ENCODE peak calls at places on chromosomes 12 and 14, in four cellular contexts. R is H1, O is HepG2, W is K562. Y is an unnamed sample.

GRCh38 chr12:93780115-93780641 is 103.0 kb downstream of the CRADD start:
- DNase-seq in W (no peak), R (no peak), O (no peak), Y (no peak)

GRCh38 chr12:118061011-118061875 is at the start of gene WSB2:
- DNase-seq in R (no peak), W (peak; percentile 80), O (no peak), Y (peak; percentile 64)

GRCh38 chr14:104734601-104734990 is 10.6 kb downstream of the ADSS1 start:
- DNase-seq in R (no peak), W (no peak), O (no peak), Y (no peak)

GRCh38 chr14:44759263-44759662 is 202.5 kb downstream of the KLHL28 start:
- DNase-seq in R (no peak), W (no peak), O (no peak), Y (no peak)

GRCh38 chr14:61145903-61146411 is 135.2 kb downstream of the TMEM30B start:
- DNase-seq in O (no peak), W (no peak), R (no peak), Y (no peak)

GRCh38 chr14:64880382-64881121 is 845 bp upstream of the SPTB start:
- DNase-seq in O (no peak), R (no peak), W (peak; percentile 84), Y (peak; percentile 8)

GRCh38 chr14:55846852-55847471 is 267.0 kb downstream of the KTN1 start:
- DNase-seq in R (no peak), W (no peak), O (no peak), Y (no peak)

GRCh38 chr14:75341639-75342038 is 63.0 kb downstream of the FOS start:
- DNase-seq in W (no peak), O (no peak), R (no peak), Y (no peak)

GRCh38 chr14:105151838-105152793 is 16.5 kb downstream of the JAG2 start:
- DNase-seq in R (no peak), W (no peak), O (no peak), Y (no peak)

GRCh38 chr12:10190558-10191388 is 11.9 kb downstream of the TMEM52B start:
- DNase-seq in O (peak; percentile 40), R (no peak), W (peak; percentile 55), Y (peak; percentile 74)

GRCh38 chr12:108446766-108447165 is 68.3 kb upstream of the FICD start:
- DNase-seq in W (no peak), R (no peak), O (no peak), Y (no peak)

GRCh38 chr12:4214912-4215861 is 58.4 kb upstream of the CCND2 start:
- DNase-seq in O (no peak), R (no peak), W (peak; percentile 60), Y (no peak)

GRCh38 chr14:29782041-29782440 is 145.6 kb downstream of the PRKD1 start:
- DNase-seq in W (no peak), R (no peak), O (no peak), Y (no peak)

GRCh38 chr12:72974954-72975555 is 702.9 kb downstream of the TRHDE start:
- DNase-seq in W (no peak), R (no peak), O (no peak), Y (no peak)

GRCh38 chr12:29533815-29534489 is 36.5 kb upstream of the OVCH1 start:
- DNase-seq in R (no peak), O (no peak), W (no peak), Y (no peak)

GRCh38 chr12:107492393-107493134 is 193.0 kb upstream of the PWP1 start:
- DNase-seq in R (no peak), O (peak; percentile 40), W (no peak), Y (no peak)

GRCh38 chr12:46472893-46473633 is 100.5 kb upstream of the SLC38A2 start:
- DNase-seq in W (no peak), O (peak; percentile 60), R (no peak), Y (peak; percentile 94)

GRCh38 chr14:23547924-23548323 is 3.6 kb downstream of the ZFHX2 start:
- DNase-seq in W (no peak), R (no peak), O (no peak), Y (no peak)

GRCh38 chr12:18631339-18631738 is 106.5 kb downstream of the PLCZ1 start:
- DNase-seq in R (no peak), O (no peak), W (no peak), Y (no peak)

GRCh38 chr12:54216580-54217308 is 28.0 kb upstream of the SMUG1 start:
- DNase-seq in O (peak; percentile 79), W (peak; percentile 95), R (no peak), Y (peak; percentile 79)

GRCh38 chr14:104292084-104292970 is 153.9 kb downstream of the KIF26A start:
- DNase-seq in R (no peak), O (no peak), W (no peak), Y (no peak)

GRCh38 chr12:9634177-9634803 is 26.6 kb upstream of the KLRB1 start:
- DNase-seq in W (peak; percentile 69), R (no peak), O (peak; percentile 49), Y (peak; percentile 70)

GRCh38 chr14:83269583-83269982 is 1735.9 kb upstream of the SEL1L start:
- DNase-seq in W (no peak), R (no peak), O (no peak), Y (no peak)

GRCh38 chr14:53942970-53943750 is 13.5 kb downstream of the BMP4 start:
- DNase-seq in W (no peak), O (peak; percentile 91), R (no peak), Y (no peak)

GRCh38 chr12:74889563-74890236 is 319.9 kb downstream of the KCNC2 start:
- DNase-seq in R (no peak), W (no peak), O (no peak), Y (peak; percentile 49)

GRCh38 chr12:46303039-46303666 is 34.3 kb upstream of the SLC38A1 start:
- DNase-seq in O (peak; percentile 27), W (peak; percentile 57), R (no peak), Y (peak; percentile 35)

GRCh38 chr12:60803147-60803546 is 1207.3 kb downstream of the SLC16A7 start:
- DNase-seq in R (no peak), O (no peak), W (no peak), Y (no peak)

GRCh38 chr14:42002139-42002538 is 395.5 kb downstream of the LRFN5 start:
- DNase-seq in R (no peak), W (no peak), O (no peak), Y (no peak)

GRCh38 chr14:79543966-79544365 is 667.3 kb downstream of the DIO2 start:
- DNase-seq in W (no peak), O (no peak), R (peak; percentile 38), Y (peak; percentile 10)

GRCh38 chr12:7602287-7602686 is 63.4 kb downstream of the APOBEC1 start:
- DNase-seq in R (no peak), W (peak; percentile 9), O (no peak), Y (no peak)

GRCh38 chr12:2169489-2169888 is 116.7 kb downstream of the CACNA1C start:
- DNase-seq in O (peak; percentile 10), W (no peak), R (no peak), Y (no peak)

DNA sequence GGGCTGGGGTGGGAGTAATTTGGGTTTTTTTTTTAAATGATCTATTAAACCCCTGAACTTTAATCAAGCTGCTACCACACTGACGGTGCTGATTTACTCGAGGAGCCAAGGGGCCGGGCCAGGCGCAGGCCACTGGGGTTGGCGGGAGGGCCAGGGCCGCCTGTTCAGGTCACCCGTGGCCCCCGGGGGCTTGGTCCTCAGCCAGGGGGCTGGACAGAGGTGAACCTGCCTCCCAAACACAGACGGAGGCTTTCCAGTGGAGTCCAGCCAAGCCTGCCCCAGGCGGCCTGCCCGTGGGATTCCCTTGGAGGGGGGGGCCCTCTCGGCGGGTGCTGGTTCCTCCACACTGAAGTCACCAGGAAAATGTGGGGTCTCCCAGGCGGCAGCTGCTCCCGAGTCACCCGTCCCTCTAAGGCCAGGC is 167.0 kb upstream of the GSC start:
- DNase-seq in R (no peak), O (no peak), W (no peak), Y (no peak)
- H3K27me3 ChIP-seq in R (no peaks in the 10 kb centered on the region), O (peaks cover 43% of the 10 kb centered on the region), W (no peaks in the 10 kb centered on the region), Y (no peaks in the 10 kb centered on the region)

GRCh38 chr12:105406497-105406896 is 76.0 kb downstream of the C12orf75 start:
- DNase-seq in O (no peak), W (no peak), R (no peak), Y (no peak)

GRCh38 chr12:105409286-105409685 is 78.8 kb downstream of the C12orf75 start:
- DNase-seq in R (no peak), W (no peak), O (no peak), Y (no peak)

GRCh38 chr12:105414088-105414487 is 83.6 kb downstream of the C12orf75 start:
- DNase-seq in R (no peak), O (no peak), W (no peak), Y (no peak)

GRCh38 chr12:105409881-105410471 is 79.5 kb downstream of the C12orf75 start:
- DNase-seq in R (no peak), W (no peak), O (no peak), Y (peak; percentile 96)
- TF ChIP-seq JUN in R (no peak), W (no peak), O (no peak), Y (no peak)

GRCh38 chr14:59482471-59483331 is 1.5 kb downstream of the L3HYPDH start:
- DNase-seq in R (no peak), O (peak; percentile 58), W (peak; percentile 62), Y (peak; percentile 73)

GRCh38 chr14:59482120-59482434 is 2.1 kb downstream of the L3HYPDH start:
- DNase-seq in R (no peak), W (no peak), O (no peak), Y (no peak)

GRCh38 chr14:59483360-59483759 is 848 bp downstream of the L3HYPDH start:
- DNase-seq in R (no peak), W (peak; percentile 38), O (no peak), Y (no peak)

GRCh38 chr14:59483819-59484610 is at the start of the genes JKAMP and L3HYPDH:
- DNase-seq in W (peak; percentile 95), O (peak; percentile 92), R (peak; percentile 85), Y (peak; percentile 96)

DNA sequence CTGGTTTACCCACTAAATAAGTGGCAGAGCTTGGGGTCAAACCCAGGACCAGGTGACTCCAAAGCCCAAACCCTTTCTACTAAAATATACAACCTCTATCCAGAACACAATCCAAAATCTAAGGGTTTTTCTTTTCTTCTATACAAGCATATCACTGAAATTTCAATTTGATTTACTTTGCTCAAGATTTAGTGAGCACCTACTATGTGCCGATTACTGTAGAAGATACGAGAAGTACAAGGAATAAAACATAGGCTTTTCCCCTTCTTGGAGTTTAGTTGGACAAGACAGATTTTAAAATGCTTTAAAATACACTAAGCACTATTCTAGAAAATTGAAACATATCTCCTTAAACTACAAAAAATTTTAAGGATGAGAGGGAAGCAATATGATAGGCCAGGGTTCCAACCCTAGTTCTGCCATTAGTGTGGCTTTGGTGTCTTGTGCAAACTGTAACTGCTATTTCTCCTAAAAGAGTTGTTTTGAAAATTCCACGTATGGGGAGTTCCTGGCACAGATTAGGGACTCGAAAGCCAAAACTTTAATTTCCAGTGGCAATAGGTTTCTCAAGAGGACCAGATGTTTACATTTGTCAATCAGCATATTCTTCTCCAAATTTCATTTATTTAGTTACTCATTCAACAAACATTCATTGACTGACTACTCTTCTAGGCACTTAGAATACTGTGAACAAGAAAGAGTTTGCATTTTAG is 2.6 kb downstream of the L3HYPDH start:
- DNase-seq in R (no peak), O (peak; percentile 18), W (no peak), Y (peak; percentile 5)
- H3K4me1 ChIP-seq in R (no peaks in the 10 kb centered on the region), O (peaks cover 45% of the 10 kb centered on the region), W (peaks cover 24% of the 10 kb centered on the region), Y (peaks cover 31% of the 10 kb centered on the region)

GRCh38 chr14:72892879-72893635 is 844 bp downstream of the DPF3 start:
- DNase-seq in R (no peak), O (no peak), W (peak; percentile 42), Y (peak; percentile 52)

GRCh38 chr14:72891666-72892102 is 2.2 kb downstream of the DPF3 start:
- DNase-seq in O (no peak), R (no peak), W (no peak), Y (no peak)

GRCh38 chr14:72893636-72894322 is at the start of gene DPF3:
- DNase-seq in W (peak; percentile 95), R (peak; percentile 80), O (peak; percentile 89), Y (peak; percentile 97)

GRCh38 chr14:72894323-72894622 is 372 bp upstream of the DPF3 start:
- DNase-seq in O (no peak), W (no peak), R (no peak), Y (no peak)

GRCh38 chr14:72892103-72892878 is 1.6 kb downstream of the DPF3 start:
- DNase-seq in W (peak; percentile 17), O (no peak), R (no peak), Y (peak; percentile 56)
- H3K27me3 ChIP-seq in W (no peaks in the 10 kb centered on the region), O (peaks cover 50% of the 10 kb centered on the region), R (peaks cover 43% of the 10 kb centered on the region), Y (no peaks in the 10 kb centered on the region)

Y was measured in endothelial cell of umbilical vein.